ENCODE peak calls at places on chromosomes 6 and 20, in four cellular contexts. D, F, C and S are unnamed samples.

GRCh38 chr6:149060985-149061760 is 256.3 kb upstream of the TAB2 start:
- DNase-seq in F (no peak), D (peak; percentile 81), C (no peak), S (peak; percentile 71)

GRCh38 chr6:699319-699718 is 6.4 kb upstream of the EXOC2 start:
- DNase-seq in D (peak; percentile 37), C (no peak), F (no peak), S (no peak)

GRCh38 chr6:13668291-13668928 is 43.2 kb downstream of the RANBP9 start:
- DNase-seq in C (no peak), D (no peak), F (no peak), S (no peak)

GRCh38 chr20:37911838-37912273 is 8.9 kb downstream of the VSTM2L start:
- DNase-seq in F (no peak), C (peak; percentile 59), D (no peak), S (peak; percentile 30)

GRCh38 chr6:99232003-99232402 is 117.5 kb downstream of the FAXC start:
- DNase-seq in D (no peak), F (no peak), C (no peak), S (no peak)

GRCh38 chr20:17557675-17558006 is 12.2 kb upstream of the DSTN start:
- DNase-seq in F (peak; percentile 78), C (peak; percentile 78), D (peak; percentile 88), S (peak; percentile 37)

GRCh38 chr6:137000825-137001224 is 43.9 kb downstream of the IL20RA start:
- DNase-seq in F (peak; percentile 27), D (no peak), C (no peak), S (no peak)

GRCh38 chr6:85408039-85408438 is 41.8 kb upstream of the NT5E start:
- DNase-seq in F (no peak), C (no peak), D (no peak), S (no peak)

GRCh38 chr6:105274678-105275077 is 94.9 kb upstream of the POPDC3 start:
- DNase-seq in F (no peak), D (no peak), C (no peak), S (no peak)

GRCh38 chr6:87756858-87757257 is 54.8 kb upstream of the AKIRIN2 start:
- DNase-seq in D (peak; percentile 26), F (no peak), C (no peak), S (peak; percentile 39)

GRCh38 chr6:89298680-89299450 is 16.2 kb downstream of the GABRR2 start:
- DNase-seq in D (peak; percentile 26), C (no peak), F (peak; percentile 58), S (no peak)

GRCh38 chr6:15411766-15412165 is 165.9 kb downstream of the JARID2 start:
- DNase-seq in F (no peak), C (no peak), D (no peak), S (no peak)

GRCh38 chr6:45930419-45931059 is 85.1 kb downstream of the CLIC5 start:
- DNase-seq in D (peak; percentile 67), C (peak; percentile 45), F (peak; percentile 54), S (peak; percentile 71)

GRCh38 chr20:36179170-36179945 is 24.8 kb downstream of the EPB41L1 start:
- DNase-seq in F (no peak), C (no peak), D (no peak), S (no peak)

GRCh38 chr6:125041740-125042459 is 79.7 kb downstream of the RNF217 start:
- DNase-seq in F (peak; percentile 29), C (no peak), D (peak; percentile 36), S (no peak)

GRCh38 chr6:48135352-48136084 is 24.5 kb upstream of the PTCHD4 start:
- DNase-seq in F (no peak), D (no peak), C (no peak), S (no peak)

GRCh38 chr6:50850223-50850751 is 31.6 kb downstream of the TFAP2B start:
- DNase-seq in C (peak; percentile 76), D (no peak), F (no peak), S (no peak)

GRCh38 chr6:20424679-20425078 is 23.0 kb downstream of the E2F3 start:
- DNase-seq in F (no peak), C (no peak), D (no peak), S (no peak)

GRCh38 chr6:3090013-3090412 is 21.7 kb downstream of the RIPK1 start:
- DNase-seq in C (no peak), D (no peak), F (no peak), S (no peak)

GRCh38 chr20:57097245-57097935 is 169.1 kb downstream of the BMP7 start:
- DNase-seq in D (no peak), C (no peak), F (no peak), S (no peak)

GRCh38 chr6:147216915-147217314 is 12.7 kb downstream of the STXBP5 start:
- DNase-seq in D (no peak), C (no peak), F (no peak), S (no peak)

GRCh38 chr20:36523341-36523740 is 18.0 kb upstream of the MYL9 start:
- DNase-seq in D (peak; percentile 24), C (no peak), F (no peak), S (no peak)

GRCh38 chr6:79432726-79433125 is 104.5 kb downstream of the LCA5 start:
- DNase-seq in D (no peak), F (no peak), C (no peak), S (no peak)

GRCh38 chr20:61416546-61416945 is 164.5 kb downstream of the CDH4 start:
- DNase-seq in C (no peak), F (no peak), D (no peak), S (no peak)

GRCh38 chr6:163731215-163732013 is 316.9 kb downstream of the QKI start:
- DNase-seq in C (no peak), D (no peak), F (no peak), S (no peak)

GRCh38 chr20:50575869-50576720 is 65.9 kb downstream of the PTPN1 start:
- DNase-seq in F (peak; percentile 22), C (no peak), D (peak; percentile 61), S (peak; percentile 78)

GRCh38 chr6:45955597-45955996 is 60.1 kb downstream of the CLIC5 start:
- DNase-seq in D (no peak), C (no peak), F (no peak), S (no peak)

GRCh38 chr20:53933232-53933846 is 137.1 kb downstream of the BCAS1 start:
- DNase-seq in C (no peak), D (no peak), F (no peak), S (no peak)

GRCh38 chr20:53930651-53931504 is 139.5 kb downstream of the BCAS1 start:
- DNase-seq in D (no peak), C (no peak), F (no peak), S (no peak)

GRCh38 chr20:53929974-53930650 is 140.3 kb downstream of the BCAS1 start:
- DNase-seq in F (no peak), C (no peak), D (no peak), S (no peak)

GRCh38 chr20:53929399-53929798 is 141.0 kb downstream of the BCAS1 start:
- DNase-seq in F (no peak), C (no peak), D (no peak), S (no peak)

GRCh38 chr20:53931597-53931996 is 138.8 kb downstream of the BCAS1 start:
- DNase-seq in D (no peak), C (no peak), F (no peak), S (no peak)
- TF ChIP-seq POLR2AphosphoS5 in D (no peak), C (no peak), F (no peak), S (no peak)

GRCh38 chr6:42726026-42726425 is 3.6 kb upstream of the PRPH2 start:
- DNase-seq in F (no peak), D (no peak), C (no peak), S (no peak)

GRCh38 chr6:42727084-42727601 is 4.7 kb upstream of the PRPH2 start:
- DNase-seq in D (peak; percentile 41), C (peak; percentile 33), F (no peak), S (no peak)

GRCh38 chr6:42726485-42727083 is 4.2 kb upstream of the PRPH2 start:
- DNase-seq in D (peak; percentile 88), F (peak; percentile 75), C (peak; percentile 76), S (peak; percentile 79)

GRCh38 chr6:42727627-42728026 is 5.2 kb upstream of the PRPH2 start:
- DNase-seq in D (no peak), C (no peak), F (no peak), S (no peak)

DNA sequence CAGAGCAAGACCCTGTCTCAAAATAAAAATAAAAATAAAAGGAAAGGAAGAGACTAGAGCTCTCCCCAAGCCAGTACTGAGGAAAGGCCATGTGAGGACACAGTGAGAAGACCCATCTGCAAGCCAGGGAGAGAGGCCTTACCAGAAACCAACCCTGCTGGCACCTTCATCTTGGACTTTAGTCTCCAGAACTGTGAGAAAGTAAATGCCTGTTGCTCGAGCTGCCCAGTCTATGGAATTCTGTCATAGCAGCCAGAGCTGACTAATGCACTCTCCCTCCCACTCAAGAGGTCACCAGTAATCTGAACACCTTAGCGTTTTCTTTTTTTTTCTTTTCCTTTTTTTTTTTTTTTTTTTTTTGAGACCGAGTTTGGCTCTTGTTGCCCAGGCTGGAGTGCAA is 7.3 kb upstream of the PRPH2 start:
- DNase-seq in D (no peak), C (no peak), F (no peak), S (no peak)
- TF ChIP-seq POLR2A in D (no peak), C (no peak), F (no peak), S (no peak)

DNA sequence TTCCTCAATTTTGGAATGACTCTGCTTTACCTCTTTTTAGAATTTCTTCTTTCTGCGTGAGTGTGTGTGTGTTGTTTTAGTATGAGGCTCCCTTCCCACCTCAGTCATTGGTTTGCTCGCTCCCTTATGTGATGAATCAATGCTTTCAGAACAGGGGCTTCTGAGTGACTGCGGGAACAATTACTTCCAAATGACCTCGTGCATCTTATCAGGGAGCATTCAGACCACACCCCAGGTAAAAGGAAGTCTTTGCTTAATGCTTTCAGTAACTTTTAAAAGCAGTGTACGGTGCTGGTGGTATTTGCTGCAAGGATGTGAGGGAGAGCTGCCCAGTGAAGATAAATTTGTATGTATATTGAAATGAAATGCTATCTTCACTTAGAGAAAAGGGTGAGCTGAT is at the start of gene MLIP:
- DNase-seq in D (peak; percentile 63), F (no peak), C (no peak), S (no peak)
- H3K4me1 ChIP-seq in D (peaks cover 38% of the 10 kb centered on the region), F (no peaks in the 10 kb centered on the region), C (no peaks in the 10 kb centered on the region), S (no peaks in the 10 kb centered on the region)

GRCh38 chr6:157668690-157669089 is 154.4 kb upstream of the SNX9 start:
- DNase-seq in D (no peak), F (no peak), C (no peak), S (no peak)

GRCh38 chr6:157666721-157667120 is 156.3 kb upstream of the SNX9 start:
- DNase-seq in C (no peak), F (no peak), D (no peak), S (no peak)

GRCh38 chr6:157665172-157665571 is 157.9 kb upstream of the SNX9 start:
- DNase-seq in D (no peak), C (no peak), F (no peak), S (no peak)

GRCh38 chr6:157668034-157668401 is 155.0 kb upstream of the SNX9 start:
- DNase-seq in D (no peak), C (no peak), F (no peak), S (no peak)

DNA sequence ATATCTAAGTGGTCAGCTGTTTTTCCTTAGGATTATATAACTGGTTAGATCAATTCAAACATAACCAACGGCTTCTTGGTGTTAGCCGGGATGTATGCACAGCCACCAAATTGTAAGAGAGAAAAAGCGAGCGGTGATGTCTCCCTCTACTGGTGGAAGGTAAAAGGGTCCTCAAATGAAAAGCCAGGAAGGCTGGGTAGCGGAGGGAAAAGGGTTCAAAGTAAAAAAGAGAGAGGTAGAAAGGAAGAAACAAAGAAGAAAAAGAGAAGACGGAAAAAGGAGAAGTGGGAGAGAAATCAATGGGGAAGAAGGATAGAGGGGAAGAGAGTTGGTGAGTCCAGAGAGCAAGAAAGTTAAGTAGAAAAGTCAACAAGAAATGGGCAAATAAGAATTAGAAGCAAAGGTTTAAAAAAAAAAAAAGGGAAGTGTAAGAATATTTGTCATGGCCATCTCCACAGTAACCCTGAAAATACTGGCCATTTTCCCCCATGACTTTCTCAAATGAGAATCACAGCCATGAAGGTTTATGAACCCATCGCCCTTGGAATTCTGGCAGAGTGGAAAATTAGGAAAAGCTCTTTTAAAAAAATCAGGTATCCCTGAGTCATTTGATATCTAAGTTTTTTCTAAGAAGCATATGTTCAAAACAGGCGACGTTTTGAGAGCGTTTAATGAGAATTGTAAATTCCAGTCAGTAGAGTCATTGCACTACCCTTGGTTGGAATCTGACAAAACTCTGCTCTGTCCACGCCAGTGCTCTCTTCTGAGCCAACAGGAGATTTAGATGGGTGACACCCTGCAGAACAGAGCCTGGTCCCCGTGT is 155.6 kb upstream of the SNX9 start:
- DNase-seq in F (peak; percentile 53), D (peak; percentile 73), C (peak; percentile 28), S (peak; percentile 58)
- TF ChIP-seq POLR2AphosphoS5 in F (no peak), D (no peak), C (no peak), S (no peak)